ENCODE peak calls at places on chromosomes 12 and 14, in nine cellular contexts. H is tibial nerve, Q is A549, L is sigmoid colon, K is GM12878, F is stomach, U is HepG2, C is ovary, Y is K562. R is an unnamed sample. For H3K4me1, the result is how much of the 10 kb centered on the place peaks cover.

GRCh38 chr12:51960488-51960887 is 9.0 kb downstream of the ACVR1B start:
- DNase-seq in H (no peak), Q (no peak), L (no peak), K (no peak), F (no peak), U (no peak), C (no peak), Y (no peak), R (no peak)

GRCh38 chr14:91511014-91511466 is 930 bp upstream of the PPP4R3A start:
- DNase-seq in H (peak), Q (peak), L (no peak), K (no peak), F (no peak), U (peak), C (no peak), Y (no peak), R (no peak)

GRCh38 chr12:51593539-51593938 is 2.5 kb downstream of the SCN8A start:
- DNase-seq in H (no peak), Q (no peak), L (no peak), K (no peak), F (no peak), U (peak), C (no peak), Y (no peak), R (peak)

GRCh38 chr12:105748806-105749600 is 389.8 kb downstream of the NUAK1 start:
- DNase-seq in H (peak), Q (no peak), L (no peak), K (no peak), F (no peak), U (no peak), C (peak), Y (no peak), R (no peak)

GRCh38 chr14:103836976-103837725 is 10.2 kb downstream of the PPP1R13B start:
- DNase-seq in H (no peak), Q (no peak), L (peak), K (no peak), F (no peak), U (no peak), C (no peak), Y (no peak), R (no peak)

GRCh38 chr12:108305520-108305919 is 33.6 kb downstream of the CMKLR1 start:
- DNase-seq in H (peak), Q (no peak), L (peak), K (no peak), F (peak), U (no peak), C (peak), Y (no peak), R (peak)

GRCh38 chr12:62629971-62630739 is 163.5 kb downstream of the MON2 start:
- DNase-seq in H (no peak), Q (no peak), L (no peak), K (no peak), F (no peak), U (no peak), C (no peak), Y (no peak), R (no peak)

GRCh38 chr12:108589840-108590229 is 8.0 kb downstream of the TMEM119 start:
- DNase-seq in H (no peak), Q (no peak), L (no peak), K (no peak), F (no peak), U (no peak), C (no peak), Y (no peak), R (no peak)

GRCh38 chr12:18644564-18644963 is 93.2 kb downstream of the PLCZ1 start:
- DNase-seq in H (no peak), Q (no peak), L (no peak), K (no peak), F (no peak), U (no peak), C (no peak), Y (no peak), R (no peak)

GRCh38 chr12:76450690-76451089 is 102.5 kb upstream of the BBS10 start:
- DNase-seq in H (no peak), Q (peak), L (no peak), K (no peak), F (no peak), U (no peak), C (no peak), Y (peak), R (no peak)

GRCh38 chr14:81458352-81458751 is 58.2 kb upstream of the STON2 start:
- DNase-seq in H (no peak), Q (no peak), L (no peak), K (no peak), F (no peak), U (no peak), C (no peak), Y (no peak), R (no peak)

GRCh38 chr14:73753043-73753886 is 39.1 kb upstream of the PNMA1 start:
- DNase-seq in H (no peak), Q (no peak), L (peak), K (no peak), F (peak), U (peak), C (no peak), Y (peak), R (peak)

GRCh38 chr14:38042356-38042755 is 165.3 kb upstream of the SSTR1 start:
- DNase-seq in H (no peak), Q (no peak), L (no peak), K (no peak), F (no peak), U (peak), C (no peak), Y (no peak), R (no peak)

GRCh38 chr12:64729909-64730584 is 29.2 kb downstream of the GNS start:
- DNase-seq in H (no peak), Q (no peak), L (no peak), K (peak), F (no peak), U (no peak), C (no peak), Y (no peak), R (no peak)

DNA sequence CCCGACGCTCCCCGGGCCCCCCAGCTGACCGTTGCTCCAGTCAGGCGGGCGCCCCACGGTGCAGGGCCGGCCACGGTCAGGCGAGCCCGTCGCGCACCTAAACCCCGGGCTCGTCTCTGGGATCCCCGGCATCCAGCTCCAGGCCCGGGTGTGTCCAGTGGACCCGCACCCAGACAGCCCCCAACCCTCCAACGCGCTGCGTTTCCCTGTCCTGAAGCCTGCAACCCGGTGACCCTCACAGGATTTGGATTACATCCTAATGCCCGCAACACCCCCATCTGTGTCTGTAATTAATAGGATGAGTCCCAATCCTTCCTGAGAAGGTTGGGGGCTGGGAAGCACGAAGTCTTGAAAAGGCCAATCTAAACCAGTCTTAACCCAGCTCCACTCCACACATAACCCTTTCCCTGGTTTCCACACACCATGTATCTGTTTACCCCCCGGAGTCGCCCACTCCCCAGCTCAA is 10.4 kb downstream of the CPNE6 start:
- DNase-seq in H (no peak), Q (no peak), L (no peak), K (no peak), F (no peak), U (no peak), C (no peak), Y (no peak), R (no peak)
- TF ChIP-seq POLR2A in H (no peak), Q (no peak), L (no peak), K (no peak), F (no peak), U (peak), C (no peak), Y (no peak), R (peak)

DNA sequence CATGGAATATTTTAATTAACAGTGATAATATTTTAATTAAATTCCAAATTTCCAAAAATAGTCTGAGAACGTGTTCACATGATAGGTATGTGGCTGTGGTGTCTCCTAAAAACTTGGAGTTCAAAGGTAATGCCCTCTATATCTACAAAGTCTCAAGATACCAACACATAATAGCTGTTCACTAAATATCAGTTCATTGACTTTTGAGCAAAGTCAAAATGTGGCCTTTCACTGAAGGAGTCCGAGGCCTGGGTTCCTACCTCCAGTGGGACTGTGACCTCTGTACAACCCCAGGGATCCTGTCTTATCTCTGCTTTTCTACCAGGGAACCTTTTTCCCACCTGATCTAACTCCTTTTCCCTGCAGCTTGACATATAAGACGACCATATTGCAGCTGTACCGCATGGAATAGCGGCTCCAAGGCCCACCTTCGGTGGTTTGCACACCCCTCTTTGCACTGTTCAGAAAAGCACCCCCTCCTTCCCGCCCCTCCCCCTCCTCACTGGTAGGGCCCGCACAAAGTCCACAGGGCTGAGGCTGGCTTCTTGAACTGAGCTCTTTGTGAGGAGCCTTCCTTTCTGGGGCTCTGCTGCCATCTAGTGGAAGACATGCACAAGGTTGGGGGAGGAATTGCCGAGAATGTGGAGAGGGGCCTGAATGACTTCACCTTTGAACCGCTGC is 3.1 kb downstream of the CCND2 start:
- DNase-seq in H (peak), Q (peak), L (peak), K (peak), F (peak), U (peak), C (peak), Y (peak), R (peak)
- H3K4me1 ChIP-seq in H (half or more), Q (under half), L (half or more), K (under half), F (half or more), U (under half), C (under half), Y (under half), R (half or more)

GRCh38 chr12:103627189-103627855 is 40.2 kb downstream of the STAB2 start:
- DNase-seq in H (no peak), Q (no peak), L (no peak), K (no peak), F (no peak), U (no peak), C (no peak), Y (no peak), R (no peak)

GRCh38 chr12:103623716-103624115 is 36.6 kb downstream of the STAB2 start:
- DNase-seq in H (no peak), Q (no peak), L (no peak), K (no peak), F (no peak), U (no peak), C (no peak), Y (no peak), R (no peak)

DNA sequence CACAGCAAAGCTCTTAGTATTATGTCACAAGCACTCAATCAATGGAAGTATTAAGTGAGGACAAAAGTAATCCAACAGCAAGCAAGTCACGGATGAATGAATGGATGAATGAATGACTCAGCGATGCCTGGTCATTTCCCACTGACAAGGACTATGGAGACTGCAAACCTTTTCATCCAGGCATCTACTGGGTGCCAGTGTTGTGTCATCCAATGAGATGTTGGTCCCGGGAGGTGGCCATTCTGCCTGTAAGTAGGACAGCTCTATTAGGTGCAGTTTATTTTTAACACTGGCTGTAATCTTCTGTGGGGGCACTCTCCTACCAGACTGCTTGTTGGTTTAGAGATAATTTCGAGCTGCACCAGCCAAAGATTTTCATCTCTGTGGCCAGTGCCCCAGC is 39.4 kb downstream of the STAB2 start:
- DNase-seq in H (peak), Q (peak), L (peak), K (no peak), F (peak), U (peak), C (no peak), Y (no peak), R (peak)
- TF ChIP-seq EP300 in H (no peak), Q (no peak), L (no peak), K (no peak), F (no peak), U (no peak), C (no peak), Y (no peak), R (no peak)

GRCh38 chr14:52791204-52792096 is at the start of gene GNPNAT1:
- DNase-seq in H (peak), Q (peak), L (peak), K (peak), F (peak), U (peak), C (peak), Y (peak), R (peak)
- TF ChIP-seq POLR2A in H (peak), Q (peak), L (peak), K (peak), F (no peak), U (peak), C (peak), Y (peak), R (peak)

GRCh38 chr12:57381693-57382220 is 49.1 kb downstream of the R3HDM2 start:
- DNase-seq in H (no peak), Q (no peak), L (no peak), K (no peak), F (no peak), U (no peak), C (no peak), Y (no peak), R (no peak)

GRCh38 chr12:57372233-57372632 is 58.6 kb downstream of the R3HDM2 start:
- DNase-seq in H (no peak), Q (peak), L (no peak), K (no peak), F (no peak), U (no peak), C (no peak), Y (no peak), R (no peak)

GRCh38 chr12:57380300-57380699 is 50.5 kb downstream of the R3HDM2 start:
- DNase-seq in H (no peak), Q (no peak), L (no peak), K (no peak), F (no peak), U (no peak), C (no peak), Y (no peak), R (no peak)

GRCh38 chr12:57377103-57377840 is 53.6 kb downstream of the R3HDM2 start:
- DNase-seq in H (no peak), Q (no peak), L (no peak), K (no peak), F (no peak), U (no peak), C (no peak), Y (peak), R (no peak)
- H3K4me1 ChIP-seq in H (under half), Q (under half), L (under half), K (under half), F (under half), U (under half), C (under half), Y (under half), R (under half)

GRCh38 chr12:124916370-124917134 is 2.1 kb upstream of the UBC start:
- DNase-seq in H (peak), Q (no peak), L (peak), K (no peak), F (peak), U (peak), C (peak), Y (no peak), R (peak)

GRCh38 chr12:124913474-124914391 is 717 bp downstream of the UBC start:
- DNase-seq in H (peak), Q (no peak), L (peak), K (no peak), F (peak), U (peak), C (peak), Y (peak), R (peak)

GRCh38 chr12:124917135-124917840 is 2.8 kb upstream of the UBC start:
- DNase-seq in H (peak), Q (peak), L (peak), K (peak), F (peak), U (peak), C (peak), Y (peak), R (peak)

GRCh38 chr12:124914392-124915248 is at the start of gene UBC:
- DNase-seq in H (peak), Q (no peak), L (peak), K (no peak), F (peak), U (peak), C (peak), Y (peak), R (peak)

DNA sequence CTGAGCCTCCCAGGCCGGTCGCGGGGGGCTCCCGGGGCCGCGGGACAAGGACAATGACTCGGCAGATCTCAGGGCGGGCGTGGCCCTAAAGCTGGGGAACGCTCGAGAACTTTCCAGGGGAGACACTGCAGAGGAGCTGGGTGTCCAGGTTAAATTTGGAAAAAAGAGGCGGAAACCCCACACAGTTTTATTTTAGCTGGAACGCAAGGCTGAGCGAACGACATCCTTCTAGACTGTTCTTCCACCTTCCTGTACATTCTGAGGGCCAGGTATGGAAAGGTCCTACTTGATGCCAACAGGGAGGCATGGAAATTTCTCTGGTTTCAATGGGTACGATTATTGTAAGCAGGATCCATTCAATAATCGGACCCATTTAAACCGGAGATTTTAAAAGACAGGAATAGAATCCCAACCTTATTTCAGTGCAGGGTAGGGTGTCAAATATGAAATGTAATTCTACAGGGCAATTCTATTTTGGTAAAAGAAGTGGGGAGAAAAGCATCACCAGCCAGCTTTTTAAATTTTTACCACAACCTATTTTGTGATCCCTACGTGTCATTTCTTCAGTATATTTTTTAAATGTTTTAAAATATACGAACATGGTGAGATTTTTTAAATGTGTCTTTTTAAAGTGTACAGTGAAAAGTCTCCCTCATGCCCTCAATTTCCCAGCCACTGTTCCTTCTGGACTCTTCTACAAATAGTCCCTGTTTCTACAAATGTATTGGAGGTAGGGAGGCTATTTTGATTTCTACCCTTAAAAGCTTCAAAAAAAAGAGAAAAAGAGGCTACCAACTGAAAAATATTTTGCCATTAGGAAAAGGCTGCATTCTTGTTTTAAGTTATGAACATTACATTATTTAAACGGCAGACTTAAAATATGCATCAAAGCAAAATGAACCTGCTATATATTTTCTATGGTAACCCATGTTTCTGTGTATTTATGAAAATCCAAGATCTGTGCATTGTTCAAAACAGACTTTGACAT is 1.1 kb upstream of the UBC start:
- DNase-seq in H (peak), Q (no peak), L (peak), K (no peak), F (peak), U (peak), C (no peak), Y (no peak), R (peak)
- TF ChIP-seq EP300 in H (no peak), Q (no peak), L (no peak), K (no peak), F (no peak), U (no peak), C (no peak), Y (peak), R (no peak)

GRCh38 chr14:21383848-21384493 is at the start of gene SUPT16H:
- DNase-seq in H (peak), Q (peak), L (peak), K (peak), F (peak), U (peak), C (peak), Y (peak), R (peak)
- TF ChIP-seq POLR2A in H (no peak), Q (peak), L (no peak), K (peak), F (no peak), U (peak), C (peak), Y (peak), R (peak)